ENCODE peak calls at places on chromosomes 4 and X, in four cellular contexts. G is DMS153, O is LHCN-M2, F is T-helper 9 cell. H is an unnamed sample.

GRCh38 chrX:129423191-129423590 is 100.1 kb downstream of the SMARCA1 start:
- DNase-seq in G (no peak), O (no peak), F (no peak), H (no peak)

GRCh38 chr4:21769404-21770147 is 179.0 kb downstream of the KCNIP4 start:
- DNase-seq in G (no peak), O (peak), F (no peak), H (no peak)

GRCh38 chrX:11064851-11065600 is 46.1 kb upstream of the HCCS start:
- DNase-seq in G (no peak), O (peak), F (no peak), H (no peak)

GRCh38 chrX:69546417-69546816 is 42.3 kb downstream of the NALF2 start:
- DNase-seq in G (no peak), O (no peak), F (no peak), H (no peak)

GRCh38 chr4:110164856-110165255 is 33.6 kb downstream of the ELOVL6 start:
- DNase-seq in G (peak), O (peak), F (no peak), H (peak)

GRCh38 chr4:7904108-7904516 is 35.5 kb downstream of the AFAP1 start:
- DNase-seq in G (no peak), O (no peak), F (no peak), H (no peak)

GRCh38 chr4:5361968-5362367 is 310.7 kb downstream of the STK32B start:
- DNase-seq in G (no peak), O (peak), F (no peak), H (no peak)

GRCh38 chrX:54807524-54808108 is at the start of gene MAGED2:
- DNase-seq in G (no peak), O (no peak), F (peak), H (peak)

GRCh38 chr4:8385106-8385505 is 55.4 kb downstream of the ACOX3 start:
- DNase-seq in G (no peak), O (no peak), F (no peak), H (no peak)

GRCh38 chr4:120286813-120287212 is 220.2 kb upstream of the MAD2L1 start:
- DNase-seq in G (no peak), O (no peak), F (no peak), H (no peak)

GRCh38 chrX:99901091-99901490 is 509.0 kb downstream of the PCDH19 start:
- DNase-seq in G (no peak), O (no peak), F (no peak), H (no peak)

GRCh38 chrX:115047181-115047580 is 29.8 kb upstream of the IL13RA2 start:
- DNase-seq in G (no peak), O (no peak), F (no peak), H (no peak)

GRCh38 chr4:137200322-137200721 is 332.0 kb downstream of the PCDH18 start:
- DNase-seq in G (no peak), O (no peak), F (no peak), H (no peak)

GRCh38 chr4:57676394-57676793 is 566.2 kb upstream of the IGFBP7 start:
- DNase-seq in G (no peak), O (no peak), F (no peak), H (no peak)

GRCh38 chr4:99863804-99864203 is 30.4 kb downstream of the LAMTOR3 start:
- DNase-seq in G (no peak), O (peak), F (no peak), H (no peak)

GRCh38 chr4:103137446-103137827 is 37.8 kb upstream of the BDH2 start:
- DNase-seq in G (no peak), O (peak), F (no peak), H (no peak)

GRCh38 chrX:24774650-24775049 is 80.9 kb downstream of the POLA1 start:
- DNase-seq in G (no peak), O (peak), F (no peak), H (no peak)

GRCh38 chrX:75155454-75155829 is 641 bp downstream of the ABCB7 start:
- DNase-seq in G (no peak), O (no peak), F (no peak), H (no peak)